ENCODE peak calls at places on chromosomes 12 and 14, in eight cellular contexts. N is AG10803, F is epithelial cell of esophagus, L is GM10248, K is substantia nigra, S is lung, C is midbrain, G is NCI-H2081. P is an unnamed sample.

GRCh38 chr12:3132636-3133409 is 55.6 kb downstream of the TSPAN9 start:
- DNase-seq in N (peak), F (no peak), L (no peak), K (no peak), S (no peak), C (no peak), G (no peak), P (peak)

GRCh38 chr14:76870146-76870545 is 43.9 kb downstream of the LRRC74A start:
- DNase-seq in N (no peak), F (no peak), L (no peak), K (no peak), S (no peak), C (no peak), G (no peak), P (no peak)

GRCh38 chr12:99985129-99985570 is 414 bp upstream of the ANKS1B start:
- DNase-seq in N (no peak), F (peak), L (no peak), K (no peak), S (no peak), C (no peak), G (no peak), P (no peak)

GRCh38 chr12:99985631-99986030 is 895 bp upstream of the ANKS1B start:
- DNase-seq in N (no peak), F (no peak), L (no peak), K (no peak), S (no peak), C (no peak), G (no peak), P (no peak)

GRCh38 chr12:102120886-102121285 is 903 bp downstream of the PARPBP start:
- DNase-seq in N (peak), F (peak), L (peak), K (no peak), S (no peak), C (no peak), G (peak), P (peak)

GRCh38 chr14:26870722-26871121 is 272.9 kb upstream of the NOVA1 start:
- DNase-seq in N (no peak), F (no peak), L (no peak), K (no peak), S (no peak), C (no peak), G (peak), P (no peak)

GRCh38 chr12:51080136-51080535 is 3.3 kb downstream of the CSRNP2 start:
- DNase-seq in N (no peak), F (no peak), L (no peak), K (no peak), S (no peak), C (no peak), G (no peak), P (no peak)

GRCh38 chr12:89825591-89826449 is 117.2 kb upstream of the ATP2B1 start:
- DNase-seq in N (peak), F (peak), L (no peak), K (no peak), S (no peak), C (no peak), G (no peak), P (no peak)

GRCh38 chr14:81051547-81051946 is 96.1 kb downstream of the TSHR start:
- DNase-seq in N (no peak), F (no peak), L (no peak), K (no peak), S (no peak), C (no peak), G (no peak), P (no peak)